ENCODE peak calls at places on chromosomes 3 and 15, in six cellular contexts. U, M, A, D, O and X are unnamed samples.

GRCh38 chr3:59388555-59389280 is 338.9 kb upstream of the CFAP20DC start:
- DNase-seq in U (no peak), M (no peak), A (no peak), D (no peak), O (no peak), X (peak)

GRCh38 chr3:140756240-140757016 is 78.6 kb downstream of the TRIM42 start:
- DNase-seq in U (no peak), M (no peak), A (no peak), D (no peak), O (no peak), X (no peak)

GRCh38 chr3:155807823-155808222 is 1.7 kb upstream of the C3orf33 start:
- DNase-seq in U (no peak), M (peak), A (no peak), D (no peak), O (no peak), X (no peak)

GRCh38 chr15:96264351-96264798 is 66.1 kb upstream of the NR2F2 start:
- DNase-seq in U (no peak), M (no peak), A (no peak), D (no peak), O (no peak), X (no peak)

GRCh38 chr15:23565395-23566069 is at the start of gene MKRN3:
- DNase-seq in U (no peak), M (peak), A (no peak), D (peak), O (no peak), X (no peak)

GRCh38 chr3:154137036-154137435 is 15.8 kb downstream of the ARHGEF26 start:
- DNase-seq in U (no peak), M (no peak), A (no peak), D (no peak), O (no peak), X (no peak)

GRCh38 chr15:28786521-28786920 is 61.9 kb downstream of the GOLGA6L7 start:
- DNase-seq in U (no peak), M (no peak), A (no peak), D (no peak), O (no peak), X (no peak)

GRCh38 chr15:60652870-60653269 is 173.9 kb upstream of the ICE2 start:
- DNase-seq in U (no peak), M (no peak), A (no peak), D (no peak), O (no peak), X (no peak)

GRCh38 chr3:5047764-5048163 is 68.5 kb downstream of the BHLHE40 start:
- DNase-seq in U (no peak), M (no peak), A (no peak), D (no peak), O (no peak), X (no peak)

GRCh38 chr3:64293121-64293520 is 67.9 kb upstream of the PRICKLE2 start:
- DNase-seq in U (no peak), M (no peak), A (no peak), D (no peak), O (no peak), X (no peak)

GRCh38 chr3:67090472-67090871 is 92.4 kb downstream of the KBTBD8 start:
- DNase-seq in U (no peak), M (peak), A (no peak), D (no peak), O (no peak), X (peak)

GRCh38 chr3:32111560-32111959 is 5.1 kb downstream of the GPD1L start:
- DNase-seq in U (no peak), M (no peak), A (no peak), D (no peak), O (no peak), X (no peak)

GRCh38 chr15:80783275-80783674 is 4.1 kb downstream of the CEMIP start:
- DNase-seq in U (no peak), M (no peak), A (no peak), D (no peak), O (no peak), X (no peak)

GRCh38 chr15:55846108-55846707 is 103.3 kb upstream of the PRTG start:
- DNase-seq in U (peak), M (peak), A (peak), D (peak), O (peak), X (peak)

GRCh38 chr3:40229963-40230362 is 79.5 kb upstream of the EIF1B start:
- DNase-seq in U (no peak), M (no peak), A (no peak), D (no peak), O (no peak), X (no peak)

GRCh38 chr15:79316864-79317263 is 6.0 kb downstream of the TMED3 start:
- DNase-seq in U (no peak), M (no peak), A (no peak), D (no peak), O (no peak), X (no peak)

GRCh38 chr3:15007681-15008141 is 57.4 kb downstream of the MRPS25 start:
- DNase-seq in U (no peak), M (peak), A (no peak), D (no peak), O (no peak), X (peak)

GRCh38 chr3:136350557-136350956 is 100.4 kb downstream of the PCCB start:
- DNase-seq in U (no peak), M (peak), A (no peak), D (no peak), O (no peak), X (peak)

GRCh38 chr3:64359735-64360134 is 134.5 kb upstream of the PRICKLE2 start:
- DNase-seq in U (no peak), M (no peak), A (no peak), D (no peak), O (no peak), X (no peak)

GRCh38 chr3:66572938-66573710 is 72.3 kb upstream of the LRIG1 start:
- DNase-seq in U (peak), M (no peak), A (peak), D (peak), O (peak), X (peak)

GRCh38 chr3:12681586-12682371 is 17.9 kb upstream of the RAF1 start:
- DNase-seq in U (no peak), M (peak), A (no peak), D (no peak), O (no peak), X (peak)

GRCh38 chr3:61505197-61505596 is 56.2 kb upstream of the PTPRG start:
- DNase-seq in U (no peak), M (no peak), A (peak), D (no peak), O (peak), X (no peak)
- H2BK15ac ChIP-seq in U (peak), M (no peak), A (no peak), D (no peak), O (no peak), X (no peak)

DNA sequence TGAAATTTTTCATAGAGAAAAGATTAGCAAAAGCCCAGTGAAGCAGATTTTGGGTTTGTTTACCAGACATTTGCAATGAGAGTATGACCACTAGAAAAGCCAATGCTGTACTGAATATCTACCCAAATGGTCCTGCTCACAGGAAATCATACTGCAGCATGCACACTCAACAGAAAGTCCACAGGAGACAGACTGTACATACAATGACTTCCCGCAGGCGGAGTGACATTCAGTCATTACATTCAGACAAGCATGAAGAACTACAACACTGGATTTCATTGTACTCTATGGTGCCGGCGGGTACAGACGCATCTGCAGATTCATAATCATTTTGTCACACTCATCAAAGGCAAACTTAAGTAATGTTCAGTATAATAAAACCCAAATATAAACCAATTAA is 11.8 kb downstream of the LZTFL1 start:
- DNase-seq in U (no peak), M (no peak), A (no peak), D (no peak), O (no peak), X (no peak)
- H2BK15ac ChIP-seq in U (no peak), M (no peak), A (no peak), D (no peak), O (no peak), X (no peak)

DNA sequence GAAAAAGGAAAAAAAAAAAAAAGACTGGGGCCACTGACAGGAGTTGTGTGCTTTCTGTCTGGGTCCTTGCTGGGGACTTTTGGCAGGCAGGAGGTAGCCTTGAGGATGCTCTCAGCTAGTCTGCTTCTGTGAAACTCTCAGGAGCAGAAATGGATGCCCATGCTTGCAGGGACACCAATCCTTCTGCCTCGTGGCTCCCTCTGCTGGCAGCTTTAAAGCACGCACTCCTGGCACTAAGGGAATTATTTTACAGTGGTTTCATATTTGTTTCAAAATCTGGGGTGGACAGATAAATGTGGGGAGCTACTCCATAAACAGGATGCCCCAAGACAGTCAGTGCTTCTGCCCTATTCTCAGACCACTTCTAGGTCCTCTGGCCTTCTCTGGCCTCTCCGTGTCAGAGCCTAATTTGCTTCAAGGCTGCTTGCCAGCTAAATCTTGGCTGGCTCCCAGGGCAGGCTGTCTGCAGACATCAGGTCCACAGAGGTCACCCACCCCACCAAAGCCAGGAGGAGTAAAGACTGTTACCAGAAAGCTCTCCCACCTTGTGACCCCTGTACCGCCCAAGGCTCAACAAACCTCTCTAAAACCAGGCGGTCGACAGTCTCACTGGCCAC is 17.1 kb downstream of the TRAIP start:
- DNase-seq in U (peak), M (peak), A (peak), D (peak), O (peak), X (peak)
- H2BK15ac ChIP-seq in U (no peak), M (no peak), A (no peak), D (no peak), O (no peak), X (no peak)

DNA sequence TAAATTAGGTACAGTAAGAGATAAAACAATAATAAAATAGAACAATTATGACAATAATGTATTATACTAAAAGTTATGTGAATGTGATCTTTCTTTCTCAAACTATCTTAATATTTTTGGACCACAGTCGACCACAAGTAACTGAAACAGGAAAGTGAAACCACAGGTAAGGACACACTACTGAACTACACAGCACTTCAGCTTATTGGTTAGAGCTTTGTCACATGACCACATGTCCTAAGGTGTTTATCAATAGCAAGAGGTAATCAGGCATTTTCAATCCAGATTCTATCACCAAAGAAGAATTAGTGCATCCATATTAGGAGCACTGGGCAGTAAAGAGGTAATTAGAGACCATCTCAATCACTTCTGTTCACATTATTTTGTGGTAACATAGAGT is 392.8 kb downstream of the RSL24D1 start:
- DNase-seq in U (no peak), M (no peak), A (no peak), D (no peak), O (no peak), X (no peak)
- H2BK15ac ChIP-seq in U (no peak), M (no peak), A (no peak), D (no peak), O (no peak), X (no peak)

GRCh38 chr15:67474405-67475080 is 46.4 kb upstream of the C15orf61 start:
- DNase-seq in U (no peak), M (no peak), A (peak), D (no peak), O (no peak), X (no peak)
- H2BK15ac ChIP-seq in U (no peak), M (no peak), A (no peak), D (no peak), O (no peak), X (no peak)